ENCODE peak calls at places on chromosomes 11 and 22, in six cellular contexts. One of them, this sample, is unnamed.

GRCh38 chr11:121829159-121829643 is 286.8 kb downstream of the BLID start:
- DNase-seq in osteoblast: peak
- DNase-seq in PC-9: no peak
- DNase-seq in progenitor cell of endocrine pancreas: no peak
- DNase-seq in mammary epithelial cell: peak
- DNase-seq in kidney epithelial cell: peak
- DNase-seq in this sample: no peak

GRCh38 chr11:69501891-69502860 is 20.7 kb downstream of the LINC01488 start:
- DNase-seq in osteoblast: peak
- DNase-seq in PC-9: no peak
- DNase-seq in progenitor cell of endocrine pancreas: no peak
- DNase-seq in mammary epithelial cell: no peak
- DNase-seq in kidney epithelial cell: no peak
- DNase-seq in this sample: peak

GRCh38 chr22:46195487-46196165 is 45.3 kb downstream of the PPARA start:
- DNase-seq in osteoblast: no peak
- DNase-seq in PC-9: no peak
- DNase-seq in progenitor cell of endocrine pancreas: no peak
- DNase-seq in mammary epithelial cell: no peak
- DNase-seq in kidney epithelial cell: no peak
- DNase-seq in this sample: no peak

GRCh38 chr11:103618532-103618931 is 417.9 kb upstream of the DDI1 start:
- DNase-seq in osteoblast: peak
- DNase-seq in PC-9: no peak
- DNase-seq in progenitor cell of endocrine pancreas: no peak
- DNase-seq in mammary epithelial cell: no peak
- DNase-seq in kidney epithelial cell: no peak
- DNase-seq in this sample: no peak

GRCh38 chr11:91296628-91297027 is 928.0 kb upstream of the FAT3 start:
- DNase-seq in osteoblast: no peak
- DNase-seq in PC-9: peak
- DNase-seq in progenitor cell of endocrine pancreas: no peak
- DNase-seq in mammary epithelial cell: peak
- DNase-seq in kidney epithelial cell: no peak
- DNase-seq in this sample: no peak

GRCh38 chr11:121643530-121644512 is 191.1 kb upstream of the SORL1-AS1 start:
- DNase-seq in osteoblast: no peak
- DNase-seq in PC-9: no peak
- DNase-seq in progenitor cell of endocrine pancreas: no peak
- DNase-seq in mammary epithelial cell: no peak
- DNase-seq in kidney epithelial cell: no peak
- DNase-seq in this sample: no peak

GRCh38 chr22:48955351-48956311 is 872.0 kb downstream of the BRD1 start:
- DNase-seq in osteoblast: peak
- DNase-seq in PC-9: no peak
- DNase-seq in progenitor cell of endocrine pancreas: no peak
- DNase-seq in mammary epithelial cell: no peak
- DNase-seq in kidney epithelial cell: no peak
- DNase-seq in this sample: peak

GRCh38 chr11:8080674-8081590 is at the start of gene TUB:
- DNase-seq in osteoblast: peak
- DNase-seq in PC-9: no peak
- DNase-seq in progenitor cell of endocrine pancreas: peak
- DNase-seq in mammary epithelial cell: no peak
- DNase-seq in kidney epithelial cell: no peak
- DNase-seq in this sample: peak

GRCh38 chr22:45966892-45967365 is 10.0 kb downstream of the WNT7B start:
- DNase-seq in osteoblast: no peak
- DNase-seq in PC-9: no peak
- DNase-seq in progenitor cell of endocrine pancreas: no peak
- DNase-seq in mammary epithelial cell: no peak
- DNase-seq in kidney epithelial cell: no peak
- DNase-seq in this sample: no peak

GRCh38 chr11:128521697-128522062 is 65.7 kb downstream of the ETS1 start:
- DNase-seq in osteoblast: peak
- DNase-seq in PC-9: no peak
- DNase-seq in progenitor cell of endocrine pancreas: peak
- DNase-seq in mammary epithelial cell: no peak
- DNase-seq in kidney epithelial cell: no peak
- DNase-seq in this sample: no peak

GRCh38 chr11:72308226-72309073 is 64.5 kb upstream of the PHOX2A start:
- DNase-seq in osteoblast: peak
- DNase-seq in PC-9: no peak
- DNase-seq in progenitor cell of endocrine pancreas: no peak
- DNase-seq in mammary epithelial cell: peak
- DNase-seq in kidney epithelial cell: peak
- DNase-seq in this sample: no peak

GRCh38 chr11:29534831-29535230 is 482.0 kb downstream of the KCNA4 start:
- DNase-seq in osteoblast: no peak
- DNase-seq in PC-9: no peak
- DNase-seq in progenitor cell of endocrine pancreas: no peak
- DNase-seq in mammary epithelial cell: peak
- DNase-seq in kidney epithelial cell: no peak
- DNase-seq in this sample: no peak

GRCh38 chr11:108551653-108552462 is 41.7 kb downstream of the EXPH5 start:
- DNase-seq in osteoblast: no peak
- DNase-seq in PC-9: no peak
- DNase-seq in progenitor cell of endocrine pancreas: no peak
- DNase-seq in mammary epithelial cell: no peak
- DNase-seq in kidney epithelial cell: no peak
- DNase-seq in this sample: no peak

GRCh38 chr22:19060356-19061009 is 61.7 kb downstream of the DGCR2 start:
- DNase-seq in osteoblast: peak
- DNase-seq in PC-9: no peak
- DNase-seq in progenitor cell of endocrine pancreas: no peak
- DNase-seq in mammary epithelial cell: peak
- DNase-seq in kidney epithelial cell: no peak
- DNase-seq in this sample: no peak

GRCh38 chr11:77073328-77074001 is 6.7 kb downstream of the CAPN5 start:
- DNase-seq in osteoblast: peak
- DNase-seq in PC-9: peak
- DNase-seq in progenitor cell of endocrine pancreas: no peak
- DNase-seq in mammary epithelial cell: peak
- DNase-seq in kidney epithelial cell: peak
- DNase-seq in this sample: peak

GRCh38 chr11:210122-210802 is 2.8 kb downstream of the RIC8A start:
- DNase-seq in osteoblast: peak
- DNase-seq in PC-9: peak
- DNase-seq in progenitor cell of endocrine pancreas: no peak
- DNase-seq in mammary epithelial cell: peak
- DNase-seq in kidney epithelial cell: peak
- DNase-seq in this sample: peak

GRCh38 chr22:29346659-29347058 is 31.2 kb upstream of the RASL10A start:
- DNase-seq in osteoblast: peak
- DNase-seq in PC-9: no peak
- DNase-seq in progenitor cell of endocrine pancreas: no peak
- DNase-seq in mammary epithelial cell: no peak
- DNase-seq in kidney epithelial cell: no peak
- DNase-seq in this sample: no peak

GRCh38 chr11:125333354-125334077 is 162.5 kb downstream of the FEZ1 start:
- DNase-seq in osteoblast: peak
- DNase-seq in PC-9: no peak
- DNase-seq in progenitor cell of endocrine pancreas: no peak
- DNase-seq in mammary epithelial cell: no peak
- DNase-seq in kidney epithelial cell: no peak
- DNase-seq in this sample: no peak

GRCh38 chr11:19499999-19500398 is 212.6 kb upstream of the NAV2 start:
- DNase-seq in osteoblast: peak
- DNase-seq in PC-9: no peak
- DNase-seq in progenitor cell of endocrine pancreas: no peak
- DNase-seq in mammary epithelial cell: no peak
- DNase-seq in kidney epithelial cell: no peak
- DNase-seq in this sample: no peak

GRCh38 chr11:126638663-126639062 is 283.2 kb downstream of the ST3GAL4 start:
- DNase-seq in osteoblast: no peak
- DNase-seq in PC-9: no peak
- DNase-seq in progenitor cell of endocrine pancreas: no peak
- DNase-seq in mammary epithelial cell: no peak
- DNase-seq in kidney epithelial cell: no peak
- DNase-seq in this sample: no peak

GRCh38 chr11:61707574-61707973 is 27.4 kb downstream of the DAGLA start:
- DNase-seq in osteoblast: no peak
- DNase-seq in PC-9: no peak
- DNase-seq in progenitor cell of endocrine pancreas: no peak
- DNase-seq in mammary epithelial cell: no peak
- DNase-seq in kidney epithelial cell: no peak
- DNase-seq in this sample: no peak

GRCh38 chr11:66967670-66968425 is 7.3 kb upstream of the C11orf86 start:
- DNase-seq in osteoblast: no peak
- DNase-seq in PC-9: no peak
- DNase-seq in progenitor cell of endocrine pancreas: no peak
- DNase-seq in mammary epithelial cell: peak
- DNase-seq in kidney epithelial cell: no peak
- DNase-seq in this sample: no peak

GRCh38 chr11:35746356-35747153 is 84.0 kb downstream of the TRIM44 start:
- DNase-seq in osteoblast: no peak
- DNase-seq in PC-9: no peak
- DNase-seq in progenitor cell of endocrine pancreas: no peak
- DNase-seq in mammary epithelial cell: no peak
- DNase-seq in kidney epithelial cell: no peak
- DNase-seq in this sample: no peak

GRCh38 chr11:130904380-130904779 is 11.9 kb downstream of the SNX19 start:
- DNase-seq in osteoblast: peak
- DNase-seq in PC-9: no peak
- DNase-seq in progenitor cell of endocrine pancreas: no peak
- DNase-seq in mammary epithelial cell: no peak
- DNase-seq in kidney epithelial cell: no peak
- DNase-seq in this sample: no peak

GRCh38 chr11:110777765-110778164 is 65.5 kb upstream of the ARHGAP20 start:
- DNase-seq in osteoblast: no peak
- DNase-seq in PC-9: peak
- DNase-seq in progenitor cell of endocrine pancreas: no peak
- DNase-seq in mammary epithelial cell: peak
- DNase-seq in kidney epithelial cell: no peak
- DNase-seq in this sample: no peak

GRCh38 chr11:111762526-111762925 is 3.7 kb downstream of the PPP2R1B start:
- DNase-seq in osteoblast: no peak
- DNase-seq in PC-9: no peak
- DNase-seq in progenitor cell of endocrine pancreas: no peak
- DNase-seq in mammary epithelial cell: no peak
- DNase-seq in kidney epithelial cell: no peak
- DNase-seq in this sample: no peak

GRCh38 chr11:9753031-9753430 is 89.2 kb downstream of the SWAP70 start:
- DNase-seq in osteoblast: peak
- DNase-seq in PC-9: no peak
- DNase-seq in progenitor cell of endocrine pancreas: no peak
- DNase-seq in mammary epithelial cell: peak
- DNase-seq in kidney epithelial cell: peak
- DNase-seq in this sample: no peak

GRCh38 chr11:71240061-71240690 is 12.2 kb downstream of the SHANK2 start:
- DNase-seq in osteoblast: no peak
- DNase-seq in PC-9: no peak
- DNase-seq in progenitor cell of endocrine pancreas: no peak
- DNase-seq in mammary epithelial cell: no peak
- DNase-seq in kidney epithelial cell: no peak
- DNase-seq in this sample: no peak
- TF ChIP-seq CTCF in osteoblast: no peak
- TF ChIP-seq CTCF in PC-9: no peak
- TF ChIP-seq CTCF in progenitor cell of endocrine pancreas: no peak
- TF ChIP-seq CTCF in mammary epithelial cell: no peak
- TF ChIP-seq CTCF in kidney epithelial cell: no peak
- TF ChIP-seq CTCF in this sample: no peak

GRCh38 chr11:117748771-117749540 is 48.1 kb downstream of the DSCAML1 start:
- DNase-seq in osteoblast: no peak
- DNase-seq in PC-9: no peak
- DNase-seq in progenitor cell of endocrine pancreas: no peak
- DNase-seq in mammary epithelial cell: no peak
- DNase-seq in kidney epithelial cell: no peak
- DNase-seq in this sample: no peak
- TF ChIP-seq CTCF in osteoblast: no peak
- TF ChIP-seq CTCF in PC-9: no peak
- TF ChIP-seq CTCF in progenitor cell of endocrine pancreas: no peak
- TF ChIP-seq CTCF in mammary epithelial cell: no peak
- TF ChIP-seq CTCF in kidney epithelial cell: no peak
- TF ChIP-seq CTCF in this sample: no peak

GRCh38 chr11:105219269-105219668 is 79.7 kb upstream of the CARD18 start:
- DNase-seq in osteoblast: no peak
- DNase-seq in PC-9: no peak
- DNase-seq in progenitor cell of endocrine pancreas: no peak
- DNase-seq in mammary epithelial cell: no peak
- DNase-seq in kidney epithelial cell: no peak
- DNase-seq in this sample: no peak
- TF ChIP-seq CTCF in osteoblast: no peak
- TF ChIP-seq CTCF in PC-9: no peak
- TF ChIP-seq CTCF in progenitor cell of endocrine pancreas: no peak
- TF ChIP-seq CTCF in mammary epithelial cell: no peak
- TF ChIP-seq CTCF in kidney epithelial cell: no peak
- TF ChIP-seq CTCF in this sample: peak

GRCh38 chr11:3823762-3824506 is 15.6 kb downstream of the PGAP2 start:
- DNase-seq in osteoblast: peak
- DNase-seq in PC-9: no peak
- DNase-seq in progenitor cell of endocrine pancreas: no peak
- DNase-seq in mammary epithelial cell: no peak
- DNase-seq in kidney epithelial cell: no peak
- DNase-seq in this sample: no peak

GRCh38 chr11:3825473-3826154 is 15.1 kb downstream of the RHOG start:
- DNase-seq in osteoblast: peak
- DNase-seq in PC-9: no peak
- DNase-seq in progenitor cell of endocrine pancreas: no peak
- DNase-seq in mammary epithelial cell: no peak
- DNase-seq in kidney epithelial cell: no peak
- DNase-seq in this sample: no peak

GRCh38 chr11:3826721-3827120 is 14.0 kb downstream of the RHOG start:
- DNase-seq in osteoblast: peak
- DNase-seq in PC-9: no peak
- DNase-seq in progenitor cell of endocrine pancreas: no peak
- DNase-seq in mammary epithelial cell: no peak
- DNase-seq in kidney epithelial cell: no peak
- DNase-seq in this sample: no peak

GRCh38 chr11:3823303-3823702 is 14.9 kb downstream of the PGAP2 start:
- DNase-seq in osteoblast: peak
- DNase-seq in PC-9: no peak
- DNase-seq in progenitor cell of endocrine pancreas: no peak
- DNase-seq in mammary epithelial cell: peak
- DNase-seq in kidney epithelial cell: no peak
- DNase-seq in this sample: no peak

DNA sequence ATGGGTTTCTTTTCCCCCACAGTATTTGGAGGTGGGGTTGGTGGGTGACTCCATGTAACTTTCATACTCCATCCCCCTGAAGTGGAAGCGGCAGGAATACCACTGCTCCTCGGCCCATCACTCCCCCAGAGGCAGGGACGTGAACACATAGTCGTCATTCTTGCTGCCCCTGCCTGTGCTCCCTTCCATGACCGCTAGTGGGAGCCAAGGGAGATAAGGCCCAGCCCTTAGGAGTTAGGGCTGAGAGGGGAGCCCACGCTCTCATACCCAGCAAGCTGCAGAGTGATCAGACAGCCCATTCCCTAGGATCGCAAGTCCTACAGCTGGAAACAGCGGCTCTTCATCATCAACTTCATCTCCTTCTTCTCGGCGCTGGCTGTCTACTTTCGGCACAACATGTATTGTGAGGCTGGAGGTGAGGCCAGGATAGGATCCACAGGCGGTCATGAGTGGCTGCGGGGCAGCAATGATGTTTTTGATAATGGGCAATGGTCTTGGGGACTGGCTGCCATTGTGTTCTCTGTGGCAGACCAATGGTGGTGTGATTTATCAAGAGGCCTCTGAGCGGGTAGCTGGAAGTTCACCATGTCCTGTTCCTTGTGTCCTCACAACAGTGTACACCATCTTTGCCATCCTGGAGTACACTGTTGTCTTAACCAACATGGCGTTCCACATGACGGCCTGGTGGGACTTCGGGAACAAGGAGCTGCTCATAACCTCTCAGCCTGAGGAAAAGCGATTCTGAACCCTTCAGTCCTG is 15.9 kb downstream of the RHOG start:
- DNase-seq in osteoblast: peak
- DNase-seq in PC-9: no peak
- DNase-seq in progenitor cell of endocrine pancreas: peak
- DNase-seq in mammary epithelial cell: no peak
- DNase-seq in kidney epithelial cell: no peak
- DNase-seq in this sample: no peak
- TF ChIP-seq CTCF in osteoblast: peak
- TF ChIP-seq CTCF in PC-9: peak
- TF ChIP-seq CTCF in progenitor cell of endocrine pancreas: peak
- TF ChIP-seq CTCF in mammary epithelial cell: peak
- TF ChIP-seq CTCF in kidney epithelial cell: peak
- TF ChIP-seq CTCF in this sample: peak